ENCODE peak calls at places on chromosomes 13 and 19, in seven cellular contexts. P is psoas muscle, F is testis, K is IMR-90, U is osteoblast, Z is ovary, E is fibroblast of lung. M is an unnamed sample. For H3K4me1, the result is how much of the 10 kb centered on the place peaks cover.

GRCh38 chr13:67343777-67344176 is 113.6 kb upstream of the PCDH9 start:
- DNase-seq in P (no peak), F (no peak), K (no peak), U (no peak), Z (no peak), E (no peak), M (no peak)

GRCh38 chr13:110055089-110055488 is 251.9 kb downstream of the COL4A1 start:
- DNase-seq in P (no peak), F (no peak), K (peak), U (peak), Z (no peak), E (peak), M (no peak)

GRCh38 chr19:44637390-44637764 is 6.3 kb upstream of the PVR start:
- DNase-seq in P (no peak), F (no peak), K (no peak), U (no peak), Z (no peak), E (no peak), M (no peak)

GRCh38 chr13:111034811-111035210 is 80.3 kb upstream of the ARHGEF7 start:
- DNase-seq in P (no peak), F (no peak), K (peak), U (peak), Z (no peak), E (peak), M (no peak)

GRCh38 chr19:31111741-31112140 is 237.5 kb downstream of the TSHZ3 start:
- DNase-seq in P (no peak), F (no peak), K (no peak), U (no peak), Z (no peak), E (no peak), M (no peak)

GRCh38 chr19:40416918-40417713 is 3.9 kb upstream of the PRX start:
- DNase-seq in P (peak), F (peak), K (peak), U (peak), Z (no peak), E (no peak), M (peak)

GRCh38 chr13:110262082-110262436 is 44.9 kb downstream of the COL4A1 start:
- DNase-seq in P (no peak), F (no peak), K (no peak), U (no peak), Z (no peak), E (no peak), M (peak)

GRCh38 chr13:27549406-27549981 is 70.8 kb downstream of the LNX2 start:
- DNase-seq in P (no peak), F (no peak), K (no peak), U (no peak), Z (no peak), E (peak), M (no peak)

GRCh38 chr13:22903925-22904324 is 276.9 kb upstream of the SGCG start:
- DNase-seq in P (no peak), F (no peak), K (no peak), U (no peak), Z (no peak), E (no peak), M (no peak)

GRCh38 chr19:16915135-16915534 is 26.3 kb downstream of the F2RL3 start:
- DNase-seq in P (no peak), F (no peak), K (no peak), U (peak), Z (no peak), E (no peak), M (no peak)

GRCh38 chr19:2041686-2042484 is 9.2 kb downstream of the MKNK2 start:
- DNase-seq in P (peak), F (peak), K (peak), U (peak), Z (peak), E (peak), M (peak)
- H3K4me3 ChIP-seq in P (peak), F (peak), K (no peak), U (no peak), Z (peak), E (peak), M (peak)

GRCh38 chr13:30898070-30898469 is 8.0 kb upstream of the MEDAG start:
- DNase-seq in P (no peak), F (no peak), K (no peak), U (no peak), Z (no peak), E (no peak), M (no peak)
- H3K4me1 ChIP-seq in P (under half), F (under half), K (under half), U (under half), Z (under half), E (under half), M (under half)

DNA sequence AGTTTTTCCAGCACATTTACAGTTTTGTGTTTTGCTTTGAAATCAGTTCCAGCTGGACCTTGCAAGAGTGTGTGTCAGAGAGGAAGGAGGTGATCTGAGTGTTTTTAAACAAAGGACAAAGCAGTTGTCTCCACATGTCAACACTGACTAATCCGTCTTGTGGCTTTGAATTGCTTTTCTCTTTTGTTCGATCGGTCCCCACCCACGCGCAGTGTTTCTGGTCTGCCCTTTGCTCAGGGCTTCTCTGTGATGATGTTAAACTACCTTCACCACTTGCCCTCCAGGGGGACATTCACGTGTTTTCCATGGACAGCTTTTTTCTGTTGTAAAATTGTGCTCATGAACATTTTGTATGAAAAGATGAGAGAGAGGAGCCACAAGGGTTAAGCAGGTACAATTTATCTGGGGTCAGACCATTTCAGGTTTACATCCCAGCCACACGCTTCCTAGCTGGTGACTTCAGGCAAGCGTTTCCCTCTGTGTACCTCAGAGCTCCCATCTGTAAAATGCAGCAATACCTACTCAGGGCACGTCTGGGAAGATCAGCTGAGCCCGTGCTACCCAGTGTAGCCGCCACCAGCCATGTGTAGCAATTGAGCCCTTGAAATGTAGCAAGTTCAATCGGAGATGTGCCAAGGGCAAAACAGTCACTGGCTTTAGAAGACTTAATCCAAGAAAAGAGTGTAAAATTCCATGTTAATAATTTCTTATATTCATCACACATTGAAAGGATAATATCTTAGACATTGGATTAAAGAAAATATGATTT is 13.5 kb upstream of the PLA2G4C start:
- DNase-seq in P (no peak), F (peak), K (peak), U (peak), Z (no peak), E (peak), M (no peak)
- TF ChIP-seq CTCF in P (no peak), F (no peak), K (peak), U (peak), Z (no peak), E (peak), M (no peak)

GRCh38 chr13:46170687-46171086 is 11.3 kb downstream of the LCP1 start:
- DNase-seq in P (no peak), F (no peak), K (no peak), U (no peak), Z (no peak), E (no peak), M (no peak)

GRCh38 chr13:46171739-46172138 is 10.2 kb downstream of the LCP1 start:
- DNase-seq in P (no peak), F (no peak), K (no peak), U (no peak), Z (no peak), E (no peak), M (no peak)

GRCh38 chr13:46168818-46169217 is 13.2 kb downstream of the LCP1 start:
- DNase-seq in P (no peak), F (no peak), K (no peak), U (no peak), Z (no peak), E (no peak), M (no peak)

GRCh38 chr13:46171223-46171622 is 10.8 kb downstream of the LCP1 start:
- DNase-seq in P (no peak), F (no peak), K (no peak), U (no peak), Z (no peak), E (no peak), M (no peak)

DNA sequence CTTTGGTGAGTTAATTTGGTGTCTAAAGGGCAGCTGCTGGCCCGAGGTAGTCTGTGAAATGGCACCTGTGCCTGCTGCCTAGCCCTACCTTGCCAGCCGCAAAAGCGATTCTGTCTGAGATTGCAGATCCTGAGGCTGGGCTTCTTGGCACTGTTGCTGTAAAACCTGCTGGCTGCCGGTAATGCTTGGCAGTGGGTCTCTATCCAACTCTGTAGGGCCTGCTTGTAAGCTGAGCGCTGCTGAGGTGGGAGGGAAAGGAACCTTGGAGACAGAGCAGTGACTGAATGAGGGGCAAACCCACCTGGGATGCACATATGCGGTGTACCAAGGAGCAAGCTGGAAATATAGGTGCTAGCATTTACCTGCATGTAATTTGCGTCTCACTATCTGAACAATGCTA is 11.7 kb downstream of the LCP1 start:
- DNase-seq in P (no peak), F (no peak), K (no peak), U (no peak), Z (no peak), E (no peak), M (no peak)
- H3K4me3 ChIP-seq in P (no peak), F (no peak), K (no peak), U (no peak), Z (no peak), E (no peak), M (no peak)

GRCh38 chr13:40983269-40983668 is 35.8 kb downstream of the ELF1 start:
- DNase-seq in P (no peak), F (no peak), K (no peak), U (no peak), Z (no peak), E (peak), M (no peak)
- H3K4me1 ChIP-seq in P (half or more), F (under half), K (under half), U (under half), Z (under half), E (under half), M (under half)

DNA sequence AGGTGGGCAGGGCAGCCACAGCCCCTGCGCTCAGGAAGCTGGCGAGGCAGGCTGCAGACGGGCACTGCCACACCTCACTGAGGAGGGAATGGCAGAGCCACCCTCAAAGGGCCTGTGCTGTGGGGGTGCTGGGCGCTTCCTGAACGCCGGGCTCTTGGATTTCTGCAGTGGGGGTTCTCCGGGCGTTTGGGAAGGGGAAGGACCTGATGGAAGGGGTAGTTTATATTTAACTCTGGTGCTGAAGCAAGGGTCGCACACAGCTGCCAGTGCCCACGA is 10.5 kb downstream of the GNA11 start:
- DNase-seq in P (no peak), F (no peak), K (no peak), U (peak), Z (no peak), E (no peak), M (no peak)
- TF ChIP-seq CTCF in P (no peak), F (no peak), K (no peak), U (no peak), Z (no peak), E (no peak), M (no peak)

GRCh38 chr13:78601886-78602560 is 1.3 kb downstream of the POU4F1 start:
- DNase-seq in P (no peak), F (no peak), K (no peak), U (peak), Z (no peak), E (no peak), M (no peak)

GRCh38 chr13:78602561-78603239 is 652 bp downstream of the POU4F1 start:
- DNase-seq in P (no peak), F (peak), K (no peak), U (no peak), Z (no peak), E (no peak), M (no peak)

GRCh38 chr13:78601124-78601885 is 2.0 kb downstream of the POU4F1 start:
- DNase-seq in P (no peak), F (peak), K (peak), U (peak), Z (no peak), E (peak), M (no peak)

GRCh38 chr13:78604782-78605611 is 1.6 kb upstream of the POU4F1 start:
- DNase-seq in P (no peak), F (no peak), K (peak), U (no peak), Z (no peak), E (no peak), M (no peak)

DNA sequence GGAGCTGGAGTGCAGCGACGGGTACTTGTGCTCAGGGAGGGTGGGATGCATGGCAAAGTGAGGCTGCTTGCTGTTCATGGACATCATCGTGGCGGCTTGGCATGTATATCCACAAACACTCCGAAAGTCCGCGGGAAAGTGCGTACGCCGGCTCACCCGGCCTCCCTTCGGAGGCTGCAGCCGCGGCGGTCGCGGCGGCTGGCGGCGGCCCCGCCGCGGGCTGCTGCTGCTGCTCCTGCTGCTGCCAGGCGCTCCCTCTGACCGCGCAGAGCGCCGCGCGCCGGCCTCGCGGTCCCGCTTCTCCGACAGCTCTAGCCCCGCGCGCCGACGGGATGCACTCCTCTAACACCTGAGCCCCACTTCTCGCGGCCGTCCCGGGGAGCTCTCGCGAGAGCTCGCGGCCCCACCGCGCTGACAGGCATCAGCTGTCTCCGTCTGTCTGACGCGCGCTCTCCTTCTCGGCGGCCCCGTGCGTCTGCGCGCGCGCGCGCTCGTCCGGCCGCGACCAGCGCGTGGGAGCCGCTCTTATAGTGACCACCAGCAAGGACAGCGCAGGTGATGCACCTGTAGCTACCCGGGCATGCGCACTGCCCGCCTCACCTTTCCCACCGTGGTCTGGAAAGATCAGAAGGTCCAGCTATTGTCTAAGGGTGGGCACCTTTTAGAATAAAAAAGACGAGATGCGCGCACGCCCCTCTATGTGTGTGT is at the start of gene POU4F1:
- DNase-seq in P (peak), F (peak), K (peak), U (peak), Z (no peak), E (peak), M (no peak)
- H3K4me3 ChIP-seq in P (peak), F (peak), K (peak), U (peak), Z (peak), E (no peak), M (peak)

GRCh38 chr13:33352023-33352422 is 66.5 kb upstream of the STARD13 start:
- DNase-seq in P (no peak), F (no peak), K (no peak), U (no peak), Z (no peak), E (no peak), M (no peak)
- H3K4me1 ChIP-seq in P (under half), F (under half), K (under half), U (under half), Z (under half), E (under half), M (under half)